ENCODE peak calls at places on chromosome 1, in five cellular contexts. P is mucosa of descending colon, V is endothelial cell of umbilical vein, I is IMR-90, G is A549. O is an unnamed sample.

GRCh38 chr1:56329970-56330369 is 249.4 kb downstream of the PLPP3 start:
- DNase-seq in P (no peak), V (no peak), I (peak; percentile 17), G (no peak), O (no peak)

GRCh38 chr1:184021666-184022198 is 15.8 kb downstream of the COLGALT2 start:
- DNase-seq in P (no peak), V (no peak), I (no peak), G (no peak), O (no peak)

GRCh38 chr1:7117599-7118281 is 332.5 kb downstream of the CAMTA1 start:
- DNase-seq in P (no peak), V (no peak), I (peak; percentile 94), G (peak; percentile 55), O (no peak)

GRCh38 chr1:204791453-204792366 is 79.0 kb upstream of the NFASC start:
- DNase-seq in P (peak; percentile 81), V (peak; percentile 46), I (peak; percentile 35), G (peak; percentile 79), O (peak; percentile 18)

GRCh38 chr1:215273838-215274516 is 191.4 kb downstream of the KCNK2 start:
- DNase-seq in P (no peak), V (peak; percentile 76), I (peak; percentile 91), G (no peak), O (no peak)

GRCh38 chr1:226329237-226329636 is 20.3 kb upstream of the LIN9 start:
- DNase-seq in P (no peak), V (no peak), I (no peak), G (no peak), O (no peak)

GRCh38 chr1:59390307-59390706 is 93.4 kb downstream of the FGGY start:
- DNase-seq in P (no peak), V (no peak), I (no peak), G (no peak), O (no peak)

GRCh38 chr1:12712091-12712490 is 3.8 kb upstream of the AADACL3 start:
- DNase-seq in P (no peak), V (no peak), I (no peak), G (no peak), O (no peak)

GRCh38 chr1:202812176-202813026 is 1.6 kb downstream of the PCAT6 start:
- DNase-seq in P (peak; percentile 64), V (no peak), I (no peak), G (peak; percentile 25), O (no peak)

GRCh38 chr1:109768335-109768650 is 4.6 kb upstream of the EPS8L3 start:
- DNase-seq in P (no peak), V (no peak), I (no peak), G (no peak), O (no peak)

GRCh38 chr1:211579434-211580302 is 707 bp upstream of the SLC30A1 start:
- DNase-seq in P (no peak), V (no peak), I (peak; percentile 23), G (peak; percentile 48), O (no peak)

GRCh38 chr1:150987928-150988327 is 5.8 kb downstream of the ANXA9 start:
- DNase-seq in P (no peak), V (no peak), I (no peak), G (no peak), O (no peak)

GRCh38 chr1:157073944-157074685 is 25.5 kb downstream of the ETV3L start:
- DNase-seq in P (peak; percentile 78), V (peak; percentile 66), I (peak; percentile 68), G (peak; percentile 74), O (peak; percentile 37)

GRCh38 chr1:216750031-216750627 is 26.9 kb upstream of the ESRRG start:
- DNase-seq in P (no peak), V (peak; percentile 2), I (peak; percentile 69), G (peak; percentile 36), O (no peak)

GRCh38 chr1:153610334-153611023 is 2.5 kb downstream of the S100A16 start:
- DNase-seq in P (peak; percentile 33), V (peak; percentile 46), I (peak; percentile 50), G (peak; percentile 29), O (no peak)

GRCh38 chr1:51063121-51063520 is 38.9 kb upstream of the C1orf185 start:
- DNase-seq in P (no peak), V (peak; percentile 69), I (peak; percentile 81), G (peak; percentile 67), O (no peak)

GRCh38 chr1:91080650-91081049 is 58.8 kb upstream of the ZNF644 start:
- DNase-seq in P (no peak), V (no peak), I (no peak), G (no peak), O (no peak)

GRCh38 chr1:193192586-193192985 is 6.2 kb upstream of the B3GALT2 start:
- DNase-seq in P (no peak), V (no peak), I (no peak), G (no peak), O (no peak)

GRCh38 chr1:225919906-225920305 is 4.1 kb downstream of the PYCR2 start:
- DNase-seq in P (no peak), V (peak; percentile 95), I (peak; percentile 77), G (no peak), O (no peak)

GRCh38 chr1:207828485-207829158 is 76.8 kb downstream of the CD46 start:
- DNase-seq in P (peak; percentile 89), V (peak; percentile 96), I (peak; percentile 82), G (peak; percentile 90), O (peak; percentile 68)

GRCh38 chr1:44025816-44026215 is 5.4 kb downstream of the SLC6A9 start:
- DNase-seq in P (peak; percentile 82), V (no peak), I (no peak), G (no peak), O (no peak)

GRCh38 chr1:235513495-235514366 is 9.5 kb upstream of the B3GALNT2 start:
- DNase-seq in P (no peak), V (peak; percentile 72), I (peak; percentile 73), G (peak; percentile 74), O (peak; percentile 91)

GRCh38 chr1:231376101-231376500 is 38.0 kb downstream of the SPRTN start:
- DNase-seq in P (no peak), V (peak; percentile 27), I (peak; percentile 32), G (peak; percentile 46), O (no peak)

GRCh38 chr1:233905416-233906051 is 1.1 kb downstream of the SLC35F3 start:
- DNase-seq in P (no peak), V (no peak), I (no peak), G (peak; percentile 35), O (no peak)

GRCh38 chr1:95435611-95436010 is 201.6 kb downstream of the RWDD3 start:
- DNase-seq in P (no peak), V (no peak), I (no peak), G (no peak), O (no peak)

GRCh38 chr1:199545780-199546179 is 481.7 kb upstream of the NR5A2 start:
- DNase-seq in P (no peak), V (peak; percentile 30), I (no peak), G (peak; percentile 64), O (no peak)

DNA sequence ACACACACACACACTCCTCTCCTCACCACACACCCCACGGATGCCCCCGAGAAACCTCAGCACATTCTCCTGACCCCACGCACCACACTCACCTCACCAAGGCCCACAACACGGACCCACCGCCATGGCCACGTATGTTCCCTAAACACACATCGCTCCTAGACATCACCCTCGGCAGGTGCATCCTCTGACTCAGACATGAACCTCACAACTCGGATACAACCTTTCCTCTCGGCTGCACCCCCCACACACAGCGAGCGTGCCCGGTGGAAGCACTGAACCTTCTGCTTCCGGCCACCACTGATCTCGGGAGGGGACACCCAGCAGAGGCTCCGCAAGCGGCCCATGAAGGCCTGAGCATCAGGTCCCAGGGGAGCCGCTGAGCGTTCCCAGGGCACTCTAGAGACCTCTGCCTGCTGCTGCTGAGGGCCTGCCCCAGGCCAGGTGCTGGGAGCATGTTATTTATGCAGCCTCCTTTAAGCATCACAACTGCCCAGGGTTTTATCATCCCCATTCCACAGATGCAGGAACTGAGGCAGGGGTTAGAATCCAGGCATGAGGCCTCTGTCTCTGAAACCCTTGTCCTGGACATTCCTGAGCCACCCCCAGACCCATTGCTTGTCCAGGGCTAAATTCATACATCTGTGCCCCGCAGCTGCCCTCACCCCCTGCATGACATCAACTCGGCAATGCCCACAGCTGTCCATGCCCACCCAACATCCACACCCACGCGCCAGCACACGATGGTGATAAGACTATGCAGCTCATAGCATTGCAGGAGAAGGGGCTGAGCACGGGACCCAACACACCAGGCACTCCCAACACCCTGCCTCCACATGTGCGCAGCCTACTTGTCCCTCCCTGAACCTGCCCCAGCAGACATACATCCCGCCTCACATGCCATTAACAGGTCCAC is 27.0 kb downstream of the SDC3 start:
- DNase-seq in P (no peak), V (no peak), I (no peak), G (no peak), O (no peak)
- H3K9me3 ChIP-seq in P (no peaks in the 10 kb centered on the region), V (no peaks in the 10 kb centered on the region), I (no peaks in the 10 kb centered on the region), G (no peaks in the 10 kb centered on the region), O (no peaks in the 10 kb centered on the region)

GRCh38 chr1:111990026-111990877 is 784 bp upstream of the KCND3 start:
- DNase-seq in P (peak; percentile 43), V (no peak), I (no peak), G (no peak), O (no peak)

GRCh38 chr1:111988377-111988742 is 1.1 kb downstream of the KCND3 start:
- DNase-seq in P (no peak), V (no peak), I (no peak), G (no peak), O (no peak)

GRCh38 chr1:111989531-111990025 is at the start of gene KCND3:
- DNase-seq in P (peak; percentile 45), V (no peak), I (peak; percentile 3), G (no peak), O (no peak)

GRCh38 chr1:111987502-111987901 is 2.0 kb downstream of the KCND3 start:
- DNase-seq in P (no peak), V (no peak), I (no peak), G (no peak), O (no peak)

GRCh38 chr1:111988743-111989453 is 570 bp downstream of the KCND3 start:
- DNase-seq in P (no peak), V (no peak), I (no peak), G (no peak), O (no peak)
- H3K4me3 ChIP-seq in P (no peak overlapping the region), V (no peak overlapping the region), I (no peak overlapping the region), G (peak overlapping the region; percentile 55), O (peak overlapping the region; percentile 31)

DNA sequence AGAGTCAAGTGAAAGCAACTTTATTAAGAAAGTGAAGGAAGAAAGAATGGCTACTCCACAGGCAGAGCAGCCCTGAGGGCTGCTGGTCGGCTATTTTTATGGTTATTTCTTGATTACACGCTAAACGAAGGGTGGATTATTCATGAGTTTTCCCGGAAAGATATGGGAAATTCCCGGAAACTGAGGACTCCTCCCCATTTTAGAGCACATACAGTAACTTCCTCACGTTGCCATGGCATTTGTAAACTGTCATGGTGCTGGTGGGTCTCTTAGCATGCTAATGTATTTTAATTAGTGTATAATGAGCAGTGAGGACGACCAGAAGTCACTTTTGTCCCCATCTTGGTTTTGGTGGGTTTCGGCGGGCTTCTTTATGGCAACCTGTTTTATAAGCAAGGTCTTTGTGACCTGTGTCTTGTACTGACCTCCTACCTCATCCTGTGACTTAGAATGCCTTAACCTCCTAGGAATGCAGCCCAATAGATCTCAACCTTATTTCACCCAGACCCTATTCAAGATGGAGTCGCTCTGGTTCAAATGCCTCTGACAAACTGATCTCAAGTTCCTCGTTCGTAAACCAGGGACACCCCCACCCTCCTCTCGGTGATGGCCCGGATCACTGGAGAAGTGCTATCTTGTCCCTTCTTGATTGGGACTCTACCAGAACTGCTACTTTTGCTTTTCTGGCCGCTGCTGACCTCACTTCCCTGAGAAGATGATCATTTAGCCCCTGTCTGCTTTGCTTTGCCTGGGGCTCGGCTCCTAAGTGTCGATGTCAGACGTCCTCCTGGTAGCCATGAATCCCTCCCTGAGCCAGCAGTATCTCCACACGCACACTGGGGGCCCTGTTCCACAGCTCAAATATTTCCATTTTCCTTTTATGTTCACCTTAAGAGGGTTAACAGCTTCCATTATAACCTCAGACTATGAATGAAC is 48.8 kb downstream of the CLSTN1 start:
- DNase-seq in P (no peak), V (no peak), I (no peak), G (no peak), O (no peak)
- H3K4me1 ChIP-seq in P (peaks cover 5% of the 10 kb centered on the region), V (no peaks in the 10 kb centered on the region), I (peaks cover 2% of the 10 kb centered on the region), G (no peaks in the 10 kb centered on the region), O (no peaks in the 10 kb centered on the region)

GRCh38 chr1:2957329-2957728 is 63.9 kb upstream of the ACTRT2 start:
- DNase-seq in P (no peak), V (no peak), I (no peak), G (no peak), O (no peak)
- H3K9me3 ChIP-seq in P (peaks cover 21% of the 10 kb centered on the region), V (peaks cover 6% of the 10 kb centered on the region), I (peaks cover 36% of the 10 kb centered on the region), G (peaks cover 5% of the 10 kb centered on the region), O (peaks cover 65% of the 10 kb centered on the region)

O was measured in tibial nerve.